ENCODE peak calls at places on chromosomes 3 and 15, in eight cellular contexts. Z is HFF-Myc, W is neuronal stem cell, B is Caki2, P is AG08396, Y is amniotic epithelial cell, S is NCI-H460, M is lower lobe of right lung. X is an unnamed sample.

GRCh38 chr15:87142096-87142495 is 1062.4 kb downstream of the AGBL1 start:
- DNase-seq in Z (no peak), W (no peak), B (no peak), P (no peak), Y (peak; percentile 8), S (no peak), M (no peak), X (no peak)

GRCh38 chr3:194905696-194906095 is 220.0 kb downstream of the FAM43A start:
- DNase-seq in Z (no peak), W (no peak), B (no peak), P (no peak), Y (peak; percentile 91), S (no peak), M (no peak), X (no peak)

GRCh38 chr15:92449476-92449875 is 55.8 kb downstream of the ST8SIA2 start:
- DNase-seq in Z (no peak), W (no peak), B (no peak), P (no peak), Y (no peak), S (no peak), M (no peak), X (no peak)

GRCh38 chr3:184399410-184399809 is 19.6 kb downstream of the CHRD start:
- DNase-seq in Z (peak; percentile 76), W (no peak), B (no peak), P (peak; percentile 90), Y (peak; percentile 94), S (no peak), M (no peak), X (no peak)

GRCh38 chr15:30675126-30675525 is 49.2 kb downstream of the ARHGAP11B start:
- DNase-seq in Z (no peak), W (no peak), B (no peak), P (no peak), Y (peak; percentile 48), S (no peak), M (no peak), X (no peak)

GRCh38 chr3:42262525-42262924 is 3.5 kb downstream of the CCK start:
- DNase-seq in Z (no peak), W (peak; percentile 65), B (no peak), P (peak; percentile 56), Y (peak; percentile 25), S (no peak), M (no peak), X (no peak)

GRCh38 chr3:133821767-133822638 is 16.4 kb downstream of the SRPRB start:
- DNase-seq in Z (peak; percentile 35), W (no peak), B (peak; percentile 71), P (peak; percentile 78), Y (peak; percentile 82), S (peak; percentile 54), M (no peak), X (peak; percentile 39)

GRCh38 chr3:42014949-42015533 is 53.1 kb upstream of the ULK4 start:
- DNase-seq in Z (no peak), W (no peak), B (peak; percentile 30), P (peak; percentile 44), Y (no peak), S (no peak), M (peak; percentile 57), X (no peak)

GRCh38 chr15:84721381-84721780 is 5.4 kb upstream of the SEC11A start:
- DNase-seq in Z (no peak), W (no peak), B (no peak), P (no peak), Y (no peak), S (no peak), M (no peak), X (no peak)

GRCh38 chr15:64560998-64561397 is 100.6 kb downstream of the ZNF609 start:
- DNase-seq in Z (no peak), W (no peak), B (no peak), P (no peak), Y (no peak), S (no peak), M (no peak), X (no peak)

GRCh38 chr3:142850395-142851023 is 38.4 kb downstream of the PCOLCE2 start:
- DNase-seq in Z (peak; percentile 51), W (no peak), B (peak; percentile 92), P (peak; percentile 44), Y (peak; percentile 98), S (no peak), M (peak; percentile 66), X (no peak)

GRCh38 chr3:195892355-195893120 is 15.8 kb downstream of the TNK2 start:
- DNase-seq in Z (no peak), W (peak; percentile 36), B (peak; percentile 30), P (peak; percentile 72), Y (peak; percentile 53), S (no peak), M (no peak), X (peak; percentile 69)

GRCh38 chr3:187551419-187551818 is 118.8 kb downstream of the SST start:
- DNase-seq in Z (no peak), W (no peak), B (no peak), P (peak; percentile 16), Y (peak; percentile 46), S (no peak), M (no peak), X (no peak)

GRCh38 chr3:13072239-13073041 is 789 bp downstream of the IQSEC1 start:
- DNase-seq in Z (no peak), W (no peak), B (no peak), P (no peak), Y (no peak), S (no peak), M (no peak), X (no peak)

GRCh38 chr15:80989518-80990478 is at the start of gene MESD:
- DNase-seq in Z (peak; percentile 70), W (peak; percentile 93), B (peak; percentile 77), P (peak; percentile 99), Y (peak; percentile 89), S (peak; percentile 91), M (peak; percentile 99), X (peak; percentile 96)

GRCh38 chr3:118760611-118761606 is 273.7 kb downstream of the IGSF11 start:
- DNase-seq in Z (no peak), W (no peak), B (no peak), P (no peak), Y (no peak), S (no peak), M (no peak), X (no peak)

GRCh38 chr3:187719628-187720336 is 17.4 kb upstream of the RTP2 start:
- DNase-seq in Z (no peak), W (no peak), B (no peak), P (no peak), Y (no peak), S (no peak), M (peak; percentile 44), X (no peak)

GRCh38 chr3:182741214-182741613 is 52.1 kb upstream of the ATP11B start:
- DNase-seq in Z (no peak), W (no peak), B (no peak), P (no peak), Y (no peak), S (no peak), M (no peak), X (no peak)

GRCh38 chr15:30059771-30060170 is 23.0 kb upstream of the GOLGA8J start:
- DNase-seq in Z (no peak), W (no peak), B (no peak), P (no peak), Y (no peak), S (no peak), M (no peak), X (no peak)

GRCh38 chr3:9040996-9041395 is 77.7 kb upstream of the RAD18 start:
- DNase-seq in Z (no peak), W (no peak), B (no peak), P (no peak), Y (peak; percentile 17), S (no peak), M (no peak), X (no peak)

GRCh38 chr3:167559922-167560321 is 86.1 kb upstream of the SERPINI2 start:
- DNase-seq in Z (no peak), W (no peak), B (no peak), P (no peak), Y (no peak), S (no peak), M (no peak), X (no peak)

GRCh38 chr3:171284308-171285075 is 175.7 kb downstream of the TNIK start:
- DNase-seq in Z (peak; percentile 66), W (no peak), B (peak; percentile 86), P (peak; percentile 84), Y (peak; percentile 99), S (no peak), M (no peak), X (peak; percentile 88)

X was measured in dermis microvascular lymphatic vessel endothelial cell.